ENCODE peak calls at places on chromosome 19, in five cellular contexts. T is CD8-positive, alpha-beta memory T cell; G is WTC11; P is fibroblast of the aortic adventitia; E is psoas muscle. K is an unnamed sample.

GRCh38 chr19:7427944-7428343 is 60.9 kb downstream of the PEX11G start:
- DNase-seq in G (no peak), T (no peak), P (peak), E (no peak), K (no peak)

GRCh38 chr19:20664917-20665781 is 3.8 kb upstream of the ZNF626 start:
- DNase-seq in P (peak), T (no peak), G (peak), E (peak), K (peak)

GRCh38 chr19:50053119-50053518 is 27.3 kb downstream of the ZNF473 start:
- DNase-seq in P (no peak), G (no peak), E (no peak), T (no peak), K (no peak)

GRCh38 chr19:3224346-3225325 is at the start of gene CELF5:
- DNase-seq in G (peak), T (peak), E (no peak), P (no peak), K (peak)

GRCh38 chr19:41327499-41328156 is 17.7 kb downstream of the CCDC97 start:
- DNase-seq in P (no peak), G (peak), E (peak), T (peak), K (peak)

GRCh38 chr19:15109768-15110417 is 2.7 kb downstream of the SYDE1 start:
- DNase-seq in T (no peak), E (no peak), P (no peak), G (no peak), K (no peak)

GRCh38 chr19:2049741-2050348 is 1.2 kb downstream of the MKNK2 start:
- DNase-seq in P (peak), T (peak), E (peak), G (no peak), K (no peak)

GRCh38 chr19:2375341-2376121 is 15.5 kb downstream of the TMPRSS9 start:
- DNase-seq in E (no peak), P (no peak), T (no peak), G (no peak), K (no peak)

GRCh38 chr19:12752056-12752781 is 628 bp downstream of the BEST2 start:
- DNase-seq in G (no peak), E (no peak), T (no peak), P (no peak), K (no peak)

GRCh38 chr19:10270180-10270615 is 722 bp upstream of the ICAM1 start:
- DNase-seq in T (peak), E (peak), P (no peak), G (no peak), K (peak)

GRCh38 chr19:1826557-1827521 is 14.8 kb upstream of the ATP8B3 start:
- DNase-seq in E (no peak), T (no peak), G (peak), P (no peak), K (peak)

GRCh38 chr19:45782820-45783785 is 813 bp upstream of the DMPK start:
- DNase-seq in E (peak), P (peak), G (no peak), T (no peak), K (peak)

GRCh38 chr19:12880551-12881171 is 588 bp downstream of the DNASE2 start:
- DNase-seq in P (peak), T (no peak), E (no peak), G (peak), K (no peak)

K was measured in endodermal cell.